ENCODE peak calls at places on chromosome 7, in eight cellular contexts. One of them, this sample, is unnamed.

GRCh38 chr7:55344840-55345239 is 20.3 kb upstream of the LANCL2 start:
- DNase-seq in IMR-90: no peak
- DNase-seq in A549: no peak
- DNase-seq in K562: no peak
- DNase-seq in HCT116: no peak
- DNase-seq in SK-N-SH: no peak
- DNase-seq in HepG2: no peak
- DNase-seq in GM12878: no peak
- DNase-seq in this sample: no peak

GRCh38 chr7:36949711-36950600 is 225.7 kb upstream of the AOAH start:
- DNase-seq in IMR-90: no peak
- DNase-seq in A549: no peak
- DNase-seq in K562: no peak
- DNase-seq in HCT116: no peak
- DNase-seq in SK-N-SH: no peak
- DNase-seq in HepG2: peak
- DNase-seq in GM12878: no peak
- DNase-seq in this sample: no peak

GRCh38 chr7:137878333-137878961 is 31.7 kb upstream of the DGKI start:
- DNase-seq in IMR-90: peak
- DNase-seq in A549: no peak
- DNase-seq in K562: peak
- DNase-seq in HCT116: no peak
- DNase-seq in SK-N-SH: no peak
- DNase-seq in HepG2: no peak
- DNase-seq in GM12878: no peak
- DNase-seq in this sample: no peak

GRCh38 chr7:29177963-29178612 is 16.5 kb upstream of the CHN2 start:
- DNase-seq in IMR-90: no peak
- DNase-seq in A549: no peak
- DNase-seq in K562: no peak
- DNase-seq in HCT116: no peak
- DNase-seq in SK-N-SH: no peak
- DNase-seq in HepG2: no peak
- DNase-seq in GM12878: no peak
- DNase-seq in this sample: no peak

GRCh38 chr7:29843738-29844137 is 37.4 kb downstream of the WIPF3 start:
- DNase-seq in IMR-90: no peak
- DNase-seq in A549: no peak
- DNase-seq in K562: no peak
- DNase-seq in HCT116: no peak
- DNase-seq in SK-N-SH: no peak
- DNase-seq in HepG2: no peak
- DNase-seq in GM12878: no peak
- DNase-seq in this sample: no peak

GRCh38 chr7:131325179-131325840 is 2.4 kb upstream of the MKLN1 start:
- DNase-seq in IMR-90: no peak
- DNase-seq in A549: no peak
- DNase-seq in K562: peak
- DNase-seq in HCT116: no peak
- DNase-seq in SK-N-SH: no peak
- DNase-seq in HepG2: peak
- DNase-seq in GM12878: no peak
- DNase-seq in this sample: no peak

GRCh38 chr7:158044156-158044823 is 543.3 kb downstream of the PTPRN2 start:
- DNase-seq in IMR-90: no peak
- DNase-seq in A549: no peak
- DNase-seq in K562: no peak
- DNase-seq in HCT116: no peak
- DNase-seq in SK-N-SH: no peak
- DNase-seq in HepG2: no peak
- DNase-seq in GM12878: no peak
- DNase-seq in this sample: no peak

GRCh38 chr7:122951006-122951405 is 44.5 kb downstream of the TAS2R16 start:
- DNase-seq in IMR-90: no peak
- DNase-seq in A549: no peak
- DNase-seq in K562: no peak
- DNase-seq in HCT116: peak
- DNase-seq in SK-N-SH: no peak
- DNase-seq in HepG2: no peak
- DNase-seq in GM12878: no peak
- DNase-seq in this sample: no peak

GRCh38 chr7:142323706-142324105 is 65.8 kb upstream of the PRSS58 start:
- DNase-seq in IMR-90: no peak
- DNase-seq in A549: peak
- DNase-seq in K562: peak
- DNase-seq in HCT116: peak
- DNase-seq in SK-N-SH: peak
- DNase-seq in HepG2: peak
- DNase-seq in GM12878: no peak
- DNase-seq in this sample: peak

GRCh38 chr7:93461350-93461749 is 113.2 kb downstream of the CALCR start:
- DNase-seq in IMR-90: no peak
- DNase-seq in A549: no peak
- DNase-seq in K562: peak
- DNase-seq in HCT116: no peak
- DNase-seq in SK-N-SH: no peak
- DNase-seq in HepG2: no peak
- DNase-seq in GM12878: no peak
- DNase-seq in this sample: no peak

GRCh38 chr7:54882694-54883093 is 123.7 kb upstream of the SEC61G start:
- DNase-seq in IMR-90: no peak
- DNase-seq in A549: no peak
- DNase-seq in K562: no peak
- DNase-seq in HCT116: no peak
- DNase-seq in SK-N-SH: no peak
- DNase-seq in HepG2: no peak
- DNase-seq in GM12878: no peak
- DNase-seq in this sample: no peak

GRCh38 chr7:32360127-32360526 is 130.1 kb downstream of the LSM5 start:
- DNase-seq in IMR-90: no peak
- DNase-seq in A549: no peak
- DNase-seq in K562: no peak
- DNase-seq in HCT116: no peak
- DNase-seq in SK-N-SH: no peak
- DNase-seq in HepG2: no peak
- DNase-seq in GM12878: no peak
- DNase-seq in this sample: no peak

DNA sequence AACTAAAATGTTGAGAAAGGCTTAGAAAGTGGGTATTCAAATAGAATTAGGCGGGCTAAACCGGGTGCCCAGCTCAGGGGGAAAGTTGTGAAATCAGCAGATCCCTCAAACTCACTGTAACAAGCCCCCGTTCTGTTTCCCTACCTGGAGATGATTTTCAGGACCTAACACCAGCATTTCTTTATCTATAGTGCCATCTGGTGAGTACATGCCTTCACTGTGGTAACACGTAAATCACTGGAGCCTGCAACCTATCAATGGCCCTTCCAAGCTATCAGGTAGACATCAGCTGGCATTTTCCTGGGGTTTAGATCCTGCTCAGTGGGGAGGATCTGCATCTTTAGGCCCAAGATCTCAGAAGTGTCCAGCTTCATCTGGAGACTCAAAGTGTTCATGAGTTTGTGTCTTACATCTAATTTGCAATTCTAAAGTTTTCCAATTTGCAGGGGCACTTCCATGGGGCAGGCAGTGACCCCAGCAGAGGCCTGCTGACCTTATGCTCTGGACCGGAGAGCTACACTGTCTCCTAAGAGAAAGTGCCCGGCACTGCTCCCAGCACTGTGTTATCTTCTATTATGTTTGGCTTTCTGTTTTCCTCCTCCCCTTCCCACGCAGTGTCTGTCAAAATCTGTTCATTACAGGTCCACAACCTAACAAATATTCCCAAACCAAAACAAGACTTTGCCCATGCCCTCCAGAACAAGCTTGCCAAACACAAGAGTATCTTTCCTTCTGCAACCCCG is 132.5 kb downstream of the LSM5 start:
- DNase-seq in IMR-90: no peak
- DNase-seq in A549: peak
- DNase-seq in K562: no peak
- DNase-seq in HCT116: peak
- DNase-seq in SK-N-SH: no peak
- DNase-seq in HepG2: no peak
- DNase-seq in GM12878: no peak
- DNase-seq in this sample: no peak
- TF ChIP-seq RAD21 in IMR-90: no peak
- TF ChIP-seq RAD21 in A549: peak
- TF ChIP-seq RAD21 in K562: peak
- TF ChIP-seq RAD21 in HCT116: peak
- TF ChIP-seq RAD21 in SK-N-SH: no peak
- TF ChIP-seq RAD21 in HepG2: no peak
- TF ChIP-seq RAD21 in GM12878: peak
- TF ChIP-seq RAD21 in this sample: peak

GRCh38 chr7:151413241-151413640 is 3.4 kb upstream of the WDR86 start:
- DNase-seq in IMR-90: no peak
- DNase-seq in A549: no peak
- DNase-seq in K562: no peak
- DNase-seq in HCT116: no peak
- DNase-seq in SK-N-SH: no peak
- DNase-seq in HepG2: no peak
- DNase-seq in GM12878: no peak
- DNase-seq in this sample: no peak

GRCh38 chr7:151410405-151411390 is 860 bp upstream of the WDR86 start:
- DNase-seq in IMR-90: no peak
- DNase-seq in A549: no peak
- DNase-seq in K562: no peak
- DNase-seq in HCT116: no peak
- DNase-seq in SK-N-SH: peak
- DNase-seq in HepG2: no peak
- DNase-seq in GM12878: no peak
- DNase-seq in this sample: no peak

GRCh38 chr7:151409555-151410404 is at the start of gene WDR86:
- DNase-seq in IMR-90: no peak
- DNase-seq in A549: no peak
- DNase-seq in K562: no peak
- DNase-seq in HCT116: no peak
- DNase-seq in SK-N-SH: peak
- DNase-seq in HepG2: no peak
- DNase-seq in GM12878: no peak
- DNase-seq in this sample: no peak

GRCh38 chr7:151412318-151412717 is 2.5 kb upstream of the WDR86 start:
- DNase-seq in IMR-90: no peak
- DNase-seq in A549: no peak
- DNase-seq in K562: no peak
- DNase-seq in HCT116: no peak
- DNase-seq in SK-N-SH: no peak
- DNase-seq in HepG2: no peak
- DNase-seq in GM12878: no peak
- DNase-seq in this sample: no peak

DNA sequence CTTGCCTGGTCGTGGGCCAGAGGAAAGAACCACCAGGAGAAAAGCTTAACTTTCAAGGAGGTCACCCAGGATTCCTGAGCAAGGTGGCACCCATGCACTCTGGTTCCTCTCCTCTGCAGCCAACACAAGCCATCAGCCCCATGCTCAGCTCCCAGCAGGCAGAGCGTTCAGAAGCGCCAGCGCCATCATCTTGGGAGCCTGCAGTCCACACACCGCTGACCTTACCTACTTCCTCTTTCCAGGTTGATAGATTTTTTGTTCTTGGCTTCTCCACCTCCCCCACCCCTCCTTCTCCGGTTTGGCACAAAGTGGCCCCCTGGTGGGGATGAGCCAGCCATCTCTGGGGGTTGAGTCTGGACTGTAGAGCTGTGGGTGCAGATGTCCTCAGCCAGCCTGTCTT is 1.7 kb upstream of the WDR86 start:
- DNase-seq in IMR-90: no peak
- DNase-seq in A549: no peak
- DNase-seq in K562: peak
- DNase-seq in HCT116: no peak
- DNase-seq in SK-N-SH: peak
- DNase-seq in HepG2: no peak
- DNase-seq in GM12878: no peak
- DNase-seq in this sample: no peak
- TF ChIP-seq RAD21 in IMR-90: no peak
- TF ChIP-seq RAD21 in A549: no peak
- TF ChIP-seq RAD21 in K562: peak
- TF ChIP-seq RAD21 in HCT116: peak
- TF ChIP-seq RAD21 in SK-N-SH: no peak
- TF ChIP-seq RAD21 in HepG2: no peak
- TF ChIP-seq RAD21 in GM12878: no peak
- TF ChIP-seq RAD21 in this sample: no peak

DNA sequence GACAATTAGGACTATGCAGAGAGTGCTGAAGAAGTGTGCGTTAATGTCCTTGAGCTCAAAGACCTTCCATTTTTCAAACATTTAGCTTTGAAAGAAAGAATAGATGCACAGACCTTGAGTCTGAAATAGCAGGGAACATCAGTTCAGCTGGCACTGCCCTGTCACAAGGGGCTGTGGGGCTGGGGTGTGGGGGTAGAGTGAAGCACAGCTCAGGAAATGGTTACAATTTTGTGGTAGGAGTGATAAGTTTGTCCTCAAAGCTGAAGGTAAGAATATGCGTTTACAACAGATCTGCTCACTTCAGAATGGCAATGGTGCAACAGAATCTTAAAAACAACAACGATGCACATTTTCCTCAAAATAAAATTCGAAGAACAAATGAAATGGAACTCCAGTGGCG is 33.6 kb downstream of the SMKR1 start:
- DNase-seq in IMR-90: no peak
- DNase-seq in A549: no peak
- DNase-seq in K562: no peak
- DNase-seq in HCT116: no peak
- DNase-seq in SK-N-SH: no peak
- DNase-seq in HepG2: no peak
- DNase-seq in GM12878: no peak
- DNase-seq in this sample: no peak
- TF ChIP-seq RAD21 in IMR-90: no peak
- TF ChIP-seq RAD21 in A549: no peak
- TF ChIP-seq RAD21 in K562: no peak
- TF ChIP-seq RAD21 in HCT116: no peak
- TF ChIP-seq RAD21 in SK-N-SH: no peak
- TF ChIP-seq RAD21 in HepG2: no peak
- TF ChIP-seq RAD21 in GM12878: no peak
- TF ChIP-seq RAD21 in this sample: no peak

GRCh38 chr7:82053453-82054032 is 283.7 kb upstream of the HGF start:
- DNase-seq in IMR-90: peak
- DNase-seq in A549: no peak
- DNase-seq in K562: no peak
- DNase-seq in HCT116: no peak
- DNase-seq in SK-N-SH: no peak
- DNase-seq in HepG2: no peak
- DNase-seq in GM12878: no peak
- DNase-seq in this sample: no peak

GRCh38 chr7:82050792-82051191 is 280.9 kb upstream of the HGF start:
- DNase-seq in IMR-90: peak
- DNase-seq in A549: no peak
- DNase-seq in K562: no peak
- DNase-seq in HCT116: no peak
- DNase-seq in SK-N-SH: peak
- DNase-seq in HepG2: no peak
- DNase-seq in GM12878: no peak
- DNase-seq in this sample: no peak

GRCh38 chr7:82051641-82052040 is 281.8 kb upstream of the HGF start:
- DNase-seq in IMR-90: no peak
- DNase-seq in A549: no peak
- DNase-seq in K562: no peak
- DNase-seq in HCT116: no peak
- DNase-seq in SK-N-SH: peak
- DNase-seq in HepG2: no peak
- DNase-seq in GM12878: no peak
- DNase-seq in this sample: no peak

GRCh38 chr7:82050134-82050533 is 280.3 kb upstream of the HGF start:
- DNase-seq in IMR-90: peak
- DNase-seq in A549: peak
- DNase-seq in K562: no peak
- DNase-seq in HCT116: peak
- DNase-seq in SK-N-SH: no peak
- DNase-seq in HepG2: peak
- DNase-seq in GM12878: no peak
- DNase-seq in this sample: no peak

GRCh38 chr7:82049442-82049841 is 279.6 kb upstream of the HGF start:
- DNase-seq in IMR-90: peak
- DNase-seq in A549: peak
- DNase-seq in K562: no peak
- DNase-seq in HCT116: no peak
- DNase-seq in SK-N-SH: peak
- DNase-seq in HepG2: no peak
- DNase-seq in GM12878: peak
- DNase-seq in this sample: no peak
- TF ChIP-seq RAD21 in IMR-90: no peak
- TF ChIP-seq RAD21 in A549: peak
- TF ChIP-seq RAD21 in K562: no peak
- TF ChIP-seq RAD21 in HCT116: no peak
- TF ChIP-seq RAD21 in SK-N-SH: peak
- TF ChIP-seq RAD21 in HepG2: no peak
- TF ChIP-seq RAD21 in GM12878: no peak
- TF ChIP-seq RAD21 in this sample: no peak

This sample was measured in H1.